ENCODE peak calls at places on chromosome 18, in four cellular contexts. R, U, P and X are unnamed samples.

GRCh38 chr18:49227456-49227855 is 233.0 kb downstream of the DYM start:
- DNase-seq in R (no peak), U (no peak), P (no peak), X (no peak)

GRCh38 chr18:56168049-56168781 is 470.2 kb downstream of the TXNL1 start:
- DNase-seq in R (no peak), U (no peak), P (no peak), X (no peak)

GRCh38 chr18:44592639-44593038 is 88.0 kb upstream of the SETBP1 start:
- DNase-seq in R (no peak), U (no peak), P (no peak), X (no peak)

GRCh38 chr18:59795882-59796281 is 98.7 kb upstream of the CCBE1 start:
- DNase-seq in R (no peak), U (no peak), P (no peak), X (no peak)

GRCh38 chr18:7607535-7608173 is 40.5 kb downstream of the PTPRM start:
- DNase-seq in R (no peak), U (no peak), P (no peak), X (no peak)

GRCh38 chr18:79211844-79212243 is 142.7 kb downstream of the ATP9B start:
- DNase-seq in R (peak; percentile 27), U (no peak), P (no peak), X (no peak)

GRCh38 chr18:35463050-35463449 is 34.7 kb downstream of the INO80C start:
- DNase-seq in R (no peak), U (no peak), P (no peak), X (peak; percentile 40)

GRCh38 chr18:35024965-35025364 is 16.2 kb upstream of the MAPRE2 start:
- DNase-seq in R (peak; percentile 13), U (no peak), P (no peak), X (no peak)

GRCh38 chr18:42758851-42759250 is 356.6 kb downstream of the RIT2 start:
- DNase-seq in R (no peak), U (no peak), P (no peak), X (no peak)

GRCh38 chr18:8654482-8655451 is 45.5 kb downstream of the RAB12 start:
- DNase-seq in R (no peak), U (no peak), P (no peak), X (peak; percentile 51)

GRCh38 chr18:13629841-13630747 is 96.3 kb downstream of the FAM210A start:
- DNase-seq in R (peak; percentile 67), U (peak; percentile 48), P (no peak), X (peak; percentile 91)

GRCh38 chr18:12086249-12086648 is 7.4 kb upstream of the ANKRD62 start:
- DNase-seq in R (no peak), U (no peak), P (no peak), X (no peak)

GRCh38 chr18:32714571-32715148 is 58.2 kb downstream of the KLHL14 start:
- DNase-seq in R (peak; percentile 79), U (peak; percentile 12), P (peak; percentile 56), X (peak; percentile 47)

GRCh38 chr18:7333163-7333562 is 102.3 kb downstream of the LRRC30 start:
- DNase-seq in R (no peak), U (no peak), P (no peak), X (no peak)

GRCh38 chr18:55440988-55441387 is 147.0 kb downstream of the TCF4 start:
- DNase-seq in R (no peak), U (no peak), P (no peak), X (no peak)

GRCh38 chr18:37335337-37335736 is 230.3 kb downstream of the CELF4 start:
- DNase-seq in R (no peak), U (no peak), P (no peak), X (peak; percentile 87)

GRCh38 chr18:42414756-42415454 is 459.9 kb downstream of the PIK3C3 start:
- DNase-seq in R (no peak), U (no peak), P (no peak), X (no peak)

GRCh38 chr18:34219651-34220050 is 5.1 kb downstream of the NOL4 start:
- DNase-seq in R (no peak), U (no peak), P (no peak), X (peak; percentile 78)

GRCh38 chr18:47912343-47912742 is 18.1 kb downstream of the SMAD2 start:
- DNase-seq in R (no peak), U (no peak), P (no peak), X (no peak)
- TF ChIP-seq TCF12 in R (no peak), U (no peak), P (no peak), X (no peak)

DNA sequence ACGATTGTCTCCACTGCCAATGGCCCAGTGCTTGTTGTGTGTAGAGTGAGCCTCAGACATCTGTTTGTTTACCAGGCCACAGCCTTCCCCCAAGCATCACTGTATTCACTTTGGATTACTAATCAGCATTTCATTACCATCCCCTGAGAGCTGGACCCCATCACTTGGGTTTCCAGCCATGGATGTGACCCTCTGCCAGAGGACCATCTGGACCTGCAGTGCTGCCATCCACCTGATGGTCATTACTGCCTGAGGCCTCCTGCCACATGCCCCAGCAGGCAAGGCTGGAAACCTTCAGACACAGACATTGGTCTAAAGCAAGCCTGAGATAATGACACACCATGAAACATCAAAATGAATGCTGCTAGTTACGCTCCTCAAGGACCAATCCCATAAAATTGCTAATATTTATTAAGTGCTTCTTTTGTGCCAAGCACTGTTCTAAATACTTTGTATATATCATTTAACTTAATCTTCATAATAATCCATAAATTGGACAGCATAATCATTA is 2096.3 kb upstream of the CELF4 start:
- DNase-seq in R (no peak), U (no peak), P (no peak), X (peak; percentile 10)
- TF ChIP-seq TCF12 in R (no peak), U (no peak), P (no peak), X (no peak)

DNA sequence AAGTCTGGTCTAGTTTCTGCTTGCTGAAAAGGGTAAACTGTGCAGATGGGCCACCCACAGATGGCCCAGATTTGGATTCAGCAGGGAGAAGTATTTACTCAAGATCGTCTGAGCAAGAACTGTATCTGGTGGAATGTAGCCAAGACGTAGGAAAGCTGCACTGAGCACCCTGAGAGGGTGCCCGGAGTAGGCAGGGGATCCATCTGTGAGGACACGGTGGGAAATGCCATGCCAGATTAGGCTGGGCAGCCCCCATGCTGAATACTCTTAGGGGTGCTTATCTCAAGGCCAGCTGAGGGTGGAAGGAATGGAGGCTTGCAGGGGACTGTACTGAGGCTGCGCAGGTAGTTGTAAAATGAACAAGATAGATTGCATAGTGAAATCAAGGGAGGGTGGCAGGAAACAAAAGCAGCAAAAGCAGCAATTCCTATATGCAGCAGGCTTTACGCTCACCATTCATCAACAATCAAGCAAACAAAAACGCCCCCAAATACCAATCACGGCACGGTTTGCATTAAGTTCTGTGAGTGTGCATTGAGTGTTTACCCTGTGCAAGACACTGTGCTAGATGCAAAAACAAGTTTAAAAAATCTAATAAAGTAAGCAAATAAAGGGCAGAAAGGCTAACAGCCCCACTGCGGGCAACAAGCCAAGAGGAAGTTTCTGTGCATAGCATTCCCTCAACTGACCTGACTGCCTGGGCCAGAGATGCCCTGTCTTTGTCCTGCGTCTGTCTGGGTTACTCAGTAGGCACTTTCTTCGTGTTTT is 32.2 kb upstream of the LPIN2 start:
- DNase-seq in R (peak; percentile 58), U (no peak), P (no peak), X (no peak)
- TF ChIP-seq TCF12 in R (no peak), U (no peak), P (no peak), X (no peak)

GRCh38 chr18:272650-273049 is 4.8 kb upstream of the THOC1 start:
- DNase-seq in R (no peak), U (no peak), P (no peak), X (no peak)

GRCh38 chr18:267688-268552 is at the start of gene THOC1:
- DNase-seq in R (peak; percentile 82), U (peak; percentile 70), P (peak; percentile 97), X (peak; percentile 90)

GRCh38 chr18:261398-262073 is 6.3 kb downstream of the THOC1 start:
- DNase-seq in R (no peak), U (no peak), P (no peak), X (no peak)

GRCh38 chr18:269480-270090 is 1.7 kb upstream of the THOC1 start:
- DNase-seq in R (peak; percentile 50), U (no peak), P (no peak), X (no peak)

DNA sequence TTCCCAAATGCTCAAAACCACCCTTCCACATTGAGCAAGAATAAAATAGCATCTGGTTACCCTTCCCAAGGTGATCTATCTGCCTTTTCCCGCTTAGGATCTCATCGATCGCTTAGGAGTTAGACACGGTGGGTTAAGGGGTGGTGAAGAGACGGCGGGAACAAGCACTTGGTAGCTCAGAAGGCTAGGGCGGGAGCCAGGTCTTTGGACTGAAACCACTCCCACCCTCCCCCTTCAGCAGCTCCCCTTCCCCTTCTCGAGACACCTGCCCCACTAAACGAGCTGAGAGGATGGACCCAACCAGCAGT is 513 bp downstream of the THOC1 start:
- DNase-seq in R (no peak), U (no peak), P (no peak), X (no peak)
- TF ChIP-seq TCF12 in R (no peak), U (no peak), P (no peak), X (no peak)

GRCh38 chr18:61954347-61954746 is 61.5 kb upstream of the RNF152 start:
- DNase-seq in R (no peak), U (no peak), P (no peak), X (no peak)

GRCh38 chr18:61953161-61953560 is 60.4 kb upstream of the RNF152 start:
- DNase-seq in R (no peak), U (no peak), P (no peak), X (no peak)

GRCh38 chr18:61953641-61954040 is 60.8 kb upstream of the RNF152 start:
- DNase-seq in R (no peak), U (no peak), P (no peak), X (no peak)

GRCh38 chr18:61955644-61956043 is 62.8 kb upstream of the RNF152 start:
- DNase-seq in R (no peak), U (peak; percentile 37), P (no peak), X (no peak)

GRCh38 chr18:61957801-61958516 is 65.2 kb upstream of the RNF152 start:
- DNase-seq in R (no peak), U (no peak), P (no peak), X (no peak)
- TF ChIP-seq TCF12 in R (no peak), U (no peak), P (no peak), X (no peak)

DNA sequence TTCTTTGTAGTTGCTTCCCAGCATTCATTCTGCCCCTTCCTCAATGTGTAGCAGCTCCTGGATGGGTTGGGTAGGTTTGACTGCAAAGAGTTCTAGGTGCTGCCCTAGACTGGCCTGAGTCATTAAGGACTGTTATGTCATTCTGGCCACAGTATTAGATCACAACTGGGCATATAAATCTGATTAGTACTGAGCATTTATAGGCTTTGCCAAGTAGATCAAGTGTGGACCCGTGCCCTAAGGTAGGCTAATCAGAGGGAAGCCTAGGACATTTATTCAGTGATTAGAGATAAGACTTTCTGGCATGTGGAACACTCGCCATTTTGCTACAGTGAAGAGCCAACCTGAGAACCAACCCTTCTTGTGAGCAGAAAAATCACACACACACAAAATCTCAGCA is 2.7 kb downstream of the KATNAL2 start:
- DNase-seq in R (no peak), U (no peak), P (no peak), X (no peak)
- TF ChIP-seq TCF12 in R (no peak), U (no peak), P (no peak), X (no peak)

DNA sequence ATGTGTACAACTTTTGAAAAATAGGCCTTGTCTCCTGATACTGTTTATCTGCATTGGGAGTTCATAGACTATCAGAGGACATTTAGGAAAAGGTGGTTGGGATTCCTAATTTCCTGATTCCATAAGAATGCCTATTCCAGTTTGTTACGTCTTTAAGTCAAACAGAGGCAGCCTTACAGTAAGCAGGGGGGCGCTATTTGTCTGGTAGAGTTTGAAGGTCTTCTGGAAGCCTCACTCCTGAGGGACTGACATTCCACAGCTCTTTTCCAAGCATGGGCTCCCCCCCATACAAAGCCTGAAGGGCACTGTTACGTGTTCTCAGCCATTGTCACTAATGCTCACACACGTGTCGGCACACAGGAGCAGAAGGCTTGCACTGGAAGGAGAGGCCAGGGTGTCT is 154.3 kb downstream of the PTGR3 start:
- DNase-seq in R (no peak), U (no peak), P (peak; percentile 42), X (no peak)
- TF ChIP-seq TCF12 in R (no peak), U (no peak), P (no peak), X (no peak)